ENCODE peak calls at places on chromosome 1, in five cellular contexts. O is prostate gland, V is GM03348, K is left lobe of liver, C is kidney tubule cell. T is an unnamed sample.

GRCh38 chr1:208213786-208214185 is 30.4 kb downstream of the PLXNA2 start:
- DNase-seq in O (no peak), V (no peak), K (no peak), C (no peak), T (no peak)

GRCh38 chr1:111948209-111949131 is 41.0 kb downstream of the KCND3 start:
- DNase-seq in O (peak), V (peak), K (no peak), C (peak), T (no peak)

GRCh38 chr1:28601696-28602095 is 9.6 kb downstream of the RAB42 start:
- DNase-seq in O (no peak), V (peak), K (no peak), C (peak), T (no peak)

GRCh38 chr1:226568077-226568831 is 19.7 kb downstream of the STUM start:
- DNase-seq in O (no peak), V (peak), K (no peak), C (no peak), T (no peak)

GRCh38 chr1:197692965-197693364 is 82.3 kb downstream of the DENND1B start:
- DNase-seq in O (no peak), V (peak), K (no peak), C (peak), T (no peak)

GRCh38 chr1:101993703-101994102 is 3.0 kb downstream of the OLFM3 start:
- DNase-seq in O (no peak), V (no peak), K (no peak), C (no peak), T (no peak)

GRCh38 chr1:204192589-204193352 is 3.5 kb downstream of the KISS1 start:
- DNase-seq in O (no peak), V (no peak), K (no peak), C (no peak), T (no peak)

GRCh38 chr1:145999321-146000024 is 3.1 kb upstream of the TXNIP start:
- DNase-seq in O (peak), V (no peak), K (peak), C (no peak), T (no peak)

GRCh38 chr1:214464303-214465287 is 86.8 kb downstream of the PTPN14 start:
- DNase-seq in O (no peak), V (no peak), K (no peak), C (no peak), T (no peak)